ENCODE peak calls at places on chromosomes 2 and 18, in seven cellular contexts. One of them, this sample, is unnamed.

GRCh38 chr2:196989496-196989895 is 63.0 kb upstream of the PGAP1 start:
- ATAC-seq in effector memory CD8-positive, alpha-beta T cell: no peak
- ATAC-seq in activated naive CD8-positive, alpha-beta T cell treated with anti-CD3 and anti-CD28 coated beads, Interleukin-2, amount 50 U/mL, for 24 hours: no peak
- ATAC-seq in aorta: no peak
- ATAC-seq in body of pancreas: no peak
- ATAC-seq in activated CD4-positive, alpha-beta T cell treated with anti-CD3 and anti-CD28 coated beads for 36 hours: peak
- ATAC-seq in Panc1: no peak
- ATAC-seq in this sample: no peak

GRCh38 chr18:79988925-79989361 is 580 bp upstream of the TXNL4A start:
- ATAC-seq in effector memory CD8-positive, alpha-beta T cell: no peak
- ATAC-seq in activated naive CD8-positive, alpha-beta T cell treated with anti-CD3 and anti-CD28 coated beads, Interleukin-2, amount 50 U/mL, for 24 hours: peak
- ATAC-seq in aorta: no peak
- ATAC-seq in body of pancreas: peak
- ATAC-seq in activated CD4-positive, alpha-beta T cell treated with anti-CD3 and anti-CD28 coated beads for 36 hours: peak
- ATAC-seq in Panc1: peak
- ATAC-seq in this sample: no peak

GRCh38 chr2:233384811-233385488 is 30.7 kb downstream of the DGKD start:
- ATAC-seq in effector memory CD8-positive, alpha-beta T cell: no peak
- ATAC-seq in activated naive CD8-positive, alpha-beta T cell treated with anti-CD3 and anti-CD28 coated beads, Interleukin-2, amount 50 U/mL, for 24 hours: peak
- ATAC-seq in aorta: no peak
- ATAC-seq in body of pancreas: no peak
- ATAC-seq in activated CD4-positive, alpha-beta T cell treated with anti-CD3 and anti-CD28 coated beads for 36 hours: peak
- ATAC-seq in Panc1: peak
- ATAC-seq in this sample: no peak

GRCh38 chr2:96185516-96185915 is 23.1 kb downstream of the STARD7 start:
- ATAC-seq in effector memory CD8-positive, alpha-beta T cell: no peak
- ATAC-seq in activated naive CD8-positive, alpha-beta T cell treated with anti-CD3 and anti-CD28 coated beads, Interleukin-2, amount 50 U/mL, for 24 hours: no peak
- ATAC-seq in aorta: no peak
- ATAC-seq in body of pancreas: no peak
- ATAC-seq in activated CD4-positive, alpha-beta T cell treated with anti-CD3 and anti-CD28 coated beads for 36 hours: no peak
- ATAC-seq in Panc1: no peak
- ATAC-seq in this sample: no peak

GRCh38 chr2:170221317-170222288 is 43.7 kb downstream of the MYO3B start:
- ATAC-seq in effector memory CD8-positive, alpha-beta T cell: no peak
- ATAC-seq in activated naive CD8-positive, alpha-beta T cell treated with anti-CD3 and anti-CD28 coated beads, Interleukin-2, amount 50 U/mL, for 24 hours: no peak
- ATAC-seq in aorta: no peak
- ATAC-seq in body of pancreas: no peak
- ATAC-seq in activated CD4-positive, alpha-beta T cell treated with anti-CD3 and anti-CD28 coated beads for 36 hours: no peak
- ATAC-seq in Panc1: no peak
- ATAC-seq in this sample: peak

GRCh38 chr2:181977661-181978350 is 7.8 kb upstream of the PPP1R1C start:
- ATAC-seq in effector memory CD8-positive, alpha-beta T cell: no peak
- ATAC-seq in activated naive CD8-positive, alpha-beta T cell treated with anti-CD3 and anti-CD28 coated beads, Interleukin-2, amount 50 U/mL, for 24 hours: peak
- ATAC-seq in aorta: no peak
- ATAC-seq in body of pancreas: no peak
- ATAC-seq in activated CD4-positive, alpha-beta T cell treated with anti-CD3 and anti-CD28 coated beads for 36 hours: peak
- ATAC-seq in Panc1: no peak
- ATAC-seq in this sample: peak

GRCh38 chr2:215982465-215982875 is 30.9 kb downstream of the MREG start:
- ATAC-seq in effector memory CD8-positive, alpha-beta T cell: peak
- ATAC-seq in activated naive CD8-positive, alpha-beta T cell treated with anti-CD3 and anti-CD28 coated beads, Interleukin-2, amount 50 U/mL, for 24 hours: peak
- ATAC-seq in aorta: peak
- ATAC-seq in body of pancreas: peak
- ATAC-seq in activated CD4-positive, alpha-beta T cell treated with anti-CD3 and anti-CD28 coated beads for 36 hours: peak
- ATAC-seq in Panc1: peak
- ATAC-seq in this sample: peak

GRCh38 chr2:60488291-60488690 is 65.2 kb downstream of the BCL11A start:
- ATAC-seq in effector memory CD8-positive, alpha-beta T cell: no peak
- ATAC-seq in activated naive CD8-positive, alpha-beta T cell treated with anti-CD3 and anti-CD28 coated beads, Interleukin-2, amount 50 U/mL, for 24 hours: no peak
- ATAC-seq in aorta: no peak
- ATAC-seq in body of pancreas: no peak
- ATAC-seq in activated CD4-positive, alpha-beta T cell treated with anti-CD3 and anti-CD28 coated beads for 36 hours: no peak
- ATAC-seq in Panc1: no peak
- ATAC-seq in this sample: no peak

GRCh38 chr2:120476141-120476540 is 130.2 kb downstream of the INHBB start:
- ATAC-seq in effector memory CD8-positive, alpha-beta T cell: no peak
- ATAC-seq in activated naive CD8-positive, alpha-beta T cell treated with anti-CD3 and anti-CD28 coated beads, Interleukin-2, amount 50 U/mL, for 24 hours: no peak
- ATAC-seq in aorta: no peak
- ATAC-seq in body of pancreas: no peak
- ATAC-seq in activated CD4-positive, alpha-beta T cell treated with anti-CD3 and anti-CD28 coated beads for 36 hours: no peak
- ATAC-seq in Panc1: no peak
- ATAC-seq in this sample: no peak

GRCh38 chr2:216717907-216718615 is 22.7 kb upstream of the IGFBP5 start:
- ATAC-seq in effector memory CD8-positive, alpha-beta T cell: no peak
- ATAC-seq in activated naive CD8-positive, alpha-beta T cell treated with anti-CD3 and anti-CD28 coated beads, Interleukin-2, amount 50 U/mL, for 24 hours: no peak
- ATAC-seq in aorta: no peak
- ATAC-seq in body of pancreas: no peak
- ATAC-seq in activated CD4-positive, alpha-beta T cell treated with anti-CD3 and anti-CD28 coated beads for 36 hours: no peak
- ATAC-seq in Panc1: no peak
- ATAC-seq in this sample: no peak

GRCh38 chr2:305366-305765 is 17.5 kb upstream of the ALKAL2 start:
- ATAC-seq in effector memory CD8-positive, alpha-beta T cell: no peak
- ATAC-seq in activated naive CD8-positive, alpha-beta T cell treated with anti-CD3 and anti-CD28 coated beads, Interleukin-2, amount 50 U/mL, for 24 hours: no peak
- ATAC-seq in aorta: no peak
- ATAC-seq in body of pancreas: no peak
- ATAC-seq in activated CD4-positive, alpha-beta T cell treated with anti-CD3 and anti-CD28 coated beads for 36 hours: no peak
- ATAC-seq in Panc1: no peak
- ATAC-seq in this sample: no peak

GRCh38 chr18:42275138-42275535 is 320.1 kb downstream of the PIK3C3 start:
- ATAC-seq in effector memory CD8-positive, alpha-beta T cell: no peak
- ATAC-seq in activated naive CD8-positive, alpha-beta T cell treated with anti-CD3 and anti-CD28 coated beads, Interleukin-2, amount 50 U/mL, for 24 hours: no peak
- ATAC-seq in aorta: no peak
- ATAC-seq in body of pancreas: no peak
- ATAC-seq in activated CD4-positive, alpha-beta T cell treated with anti-CD3 and anti-CD28 coated beads for 36 hours: no peak
- ATAC-seq in Panc1: no peak
- ATAC-seq in this sample: no peak

This sample was measured in activated T-helper 17 cell treated with anti-CD3 and anti-CD28 coated beads, Interleukin-2, amount 50 U/mL, for 72 hours.